ENCODE peak calls at places on chromosomes 2 and 18, in seven cellular contexts. One of them, this sample, is unnamed.

GRCh38 chr2:231715988-231716616 is 7.8 kb downstream of the PTMA start:
- DNase-seq in fibroblast of the aortic adventitia: peak; percentile 58
- DNase-seq in body of pancreas: no peak
- DNase-seq in NCI-H524: no peak
- DNase-seq in HuH-7.5: no peak
- DNase-seq in HS-27A: no peak
- DNase-seq in stimulated activated CD8-positive, alpha-beta memory T cell treated with anti-CD3 and anti-CD28 coated beads, Interleukin-2, amount 100 ng/mL, for 48 hours: no peak
- DNase-seq in this sample: no peak

GRCh38 chr18:41113885-41114482 is 841.0 kb upstream of the PIK3C3 start:
- DNase-seq in fibroblast of the aortic adventitia: peak; percentile 53
- DNase-seq in body of pancreas: no peak
- DNase-seq in NCI-H524: no peak
- DNase-seq in HuH-7.5: no peak
- DNase-seq in HS-27A: no peak
- DNase-seq in stimulated activated CD8-positive, alpha-beta memory T cell treated with anti-CD3 and anti-CD28 coated beads, Interleukin-2, amount 100 ng/mL, for 48 hours: no peak
- DNase-seq in this sample: no peak

GRCh38 chr2:73984922-73985317 is 210 bp downstream of the TET3 start:
- DNase-seq in fibroblast of the aortic adventitia: no peak
- DNase-seq in body of pancreas: peak; percentile 61
- DNase-seq in NCI-H524: no peak
- DNase-seq in HuH-7.5: peak; percentile 77
- DNase-seq in HS-27A: no peak
- DNase-seq in stimulated activated CD8-positive, alpha-beta memory T cell treated with anti-CD3 and anti-CD28 coated beads, Interleukin-2, amount 100 ng/mL, for 48 hours: no peak
- DNase-seq in this sample: peak; percentile 52

GRCh38 chr2:40831313-40831873 is 379.5 kb upstream of the SLC8A1 start:
- DNase-seq in fibroblast of the aortic adventitia: no peak
- DNase-seq in body of pancreas: no peak
- DNase-seq in NCI-H524: no peak
- DNase-seq in HuH-7.5: no peak
- DNase-seq in HS-27A: no peak
- DNase-seq in stimulated activated CD8-positive, alpha-beta memory T cell treated with anti-CD3 and anti-CD28 coated beads, Interleukin-2, amount 100 ng/mL, for 48 hours: no peak
- DNase-seq in this sample: no peak

GRCh38 chr18:63511285-63511684 is 30.9 kb upstream of the SERPINB12 start:
- DNase-seq in fibroblast of the aortic adventitia: peak; percentile 55
- DNase-seq in body of pancreas: no peak
- DNase-seq in NCI-H524: no peak
- DNase-seq in HuH-7.5: no peak
- DNase-seq in HS-27A: no peak
- DNase-seq in stimulated activated CD8-positive, alpha-beta memory T cell treated with anti-CD3 and anti-CD28 coated beads, Interleukin-2, amount 100 ng/mL, for 48 hours: no peak
- DNase-seq in this sample: no peak

GRCh38 chr2:39119732-39120520 is 925 bp downstream of the SOS1 start:
- DNase-seq in fibroblast of the aortic adventitia: peak; percentile 49
- DNase-seq in body of pancreas: peak; percentile 58
- DNase-seq in NCI-H524: peak; percentile 56
- DNase-seq in HuH-7.5: peak; percentile 58
- DNase-seq in HS-27A: no peak
- DNase-seq in stimulated activated CD8-positive, alpha-beta memory T cell treated with anti-CD3 and anti-CD28 coated beads, Interleukin-2, amount 100 ng/mL, for 48 hours: peak; percentile 43
- DNase-seq in this sample: peak; percentile 53

GRCh38 chr2:137925599-137925998 is 38.7 kb upstream of the HNMT start:
- DNase-seq in fibroblast of the aortic adventitia: no peak
- DNase-seq in body of pancreas: no peak
- DNase-seq in NCI-H524: no peak
- DNase-seq in HuH-7.5: no peak
- DNase-seq in HS-27A: no peak
- DNase-seq in stimulated activated CD8-positive, alpha-beta memory T cell treated with anti-CD3 and anti-CD28 coated beads, Interleukin-2, amount 100 ng/mL, for 48 hours: no peak
- DNase-seq in this sample: no peak

GRCh38 chr2:148577845-148578492 is 66.6 kb upstream of the EPC2 start:
- DNase-seq in fibroblast of the aortic adventitia: no peak
- DNase-seq in body of pancreas: no peak
- DNase-seq in NCI-H524: no peak
- DNase-seq in HuH-7.5: no peak
- DNase-seq in HS-27A: no peak
- DNase-seq in stimulated activated CD8-positive, alpha-beta memory T cell treated with anti-CD3 and anti-CD28 coated beads, Interleukin-2, amount 100 ng/mL, for 48 hours: no peak
- DNase-seq in this sample: no peak

GRCh38 chr2:191713837-191714236 is 35.9 kb downstream of the NABP1 start:
- DNase-seq in fibroblast of the aortic adventitia: no peak
- DNase-seq in body of pancreas: no peak
- DNase-seq in NCI-H524: peak; percentile 11
- DNase-seq in HuH-7.5: no peak
- DNase-seq in HS-27A: no peak
- DNase-seq in stimulated activated CD8-positive, alpha-beta memory T cell treated with anti-CD3 and anti-CD28 coated beads, Interleukin-2, amount 100 ng/mL, for 48 hours: no peak
- DNase-seq in this sample: no peak

GRCh38 chr2:61210332-61210981 is 48.5 kb downstream of the C2orf74 start:
- DNase-seq in fibroblast of the aortic adventitia: peak; percentile 85
- DNase-seq in body of pancreas: no peak
- DNase-seq in NCI-H524: no peak
- DNase-seq in HuH-7.5: no peak
- DNase-seq in HS-27A: no peak
- DNase-seq in stimulated activated CD8-positive, alpha-beta memory T cell treated with anti-CD3 and anti-CD28 coated beads, Interleukin-2, amount 100 ng/mL, for 48 hours: no peak
- DNase-seq in this sample: no peak

GRCh38 chr2:96423866-96424265 is 81.3 kb downstream of the NEURL3 start:
- DNase-seq in fibroblast of the aortic adventitia: no peak
- DNase-seq in body of pancreas: no peak
- DNase-seq in NCI-H524: no peak
- DNase-seq in HuH-7.5: no peak
- DNase-seq in HS-27A: no peak
- DNase-seq in stimulated activated CD8-positive, alpha-beta memory T cell treated with anti-CD3 and anti-CD28 coated beads, Interleukin-2, amount 100 ng/mL, for 48 hours: no peak
- DNase-seq in this sample: no peak

GRCh38 chr2:218517434-218518206 is 50.5 kb downstream of the USP37 start:
- DNase-seq in fibroblast of the aortic adventitia: peak; percentile 9
- DNase-seq in body of pancreas: no peak
- DNase-seq in NCI-H524: no peak
- DNase-seq in HuH-7.5: no peak
- DNase-seq in HS-27A: no peak
- DNase-seq in stimulated activated CD8-positive, alpha-beta memory T cell treated with anti-CD3 and anti-CD28 coated beads, Interleukin-2, amount 100 ng/mL, for 48 hours: no peak
- DNase-seq in this sample: no peak

GRCh38 chr2:233980955-233981555 is 63.9 kb downstream of the TRPM8 start:
- DNase-seq in fibroblast of the aortic adventitia: no peak
- DNase-seq in body of pancreas: no peak
- DNase-seq in NCI-H524: peak; percentile 91
- DNase-seq in HuH-7.5: no peak
- DNase-seq in HS-27A: no peak
- DNase-seq in stimulated activated CD8-positive, alpha-beta memory T cell treated with anti-CD3 and anti-CD28 coated beads, Interleukin-2, amount 100 ng/mL, for 48 hours: no peak
- DNase-seq in this sample: no peak

GRCh38 chr2:169590804-169591203 is 6.7 kb downstream of the PPIG start:
- DNase-seq in fibroblast of the aortic adventitia: no peak
- DNase-seq in body of pancreas: no peak
- DNase-seq in NCI-H524: no peak
- DNase-seq in HuH-7.5: no peak
- DNase-seq in HS-27A: no peak
- DNase-seq in stimulated activated CD8-positive, alpha-beta memory T cell treated with anti-CD3 and anti-CD28 coated beads, Interleukin-2, amount 100 ng/mL, for 48 hours: no peak
- DNase-seq in this sample: no peak

GRCh38 chr18:76524900-76525698 is 30.1 kb upstream of the ZNF516 start:
- DNase-seq in fibroblast of the aortic adventitia: peak; percentile 42
- DNase-seq in body of pancreas: no peak
- DNase-seq in NCI-H524: peak; percentile 64
- DNase-seq in HuH-7.5: peak; percentile 44
- DNase-seq in HS-27A: no peak
- DNase-seq in stimulated activated CD8-positive, alpha-beta memory T cell treated with anti-CD3 and anti-CD28 coated beads, Interleukin-2, amount 100 ng/mL, for 48 hours: no peak
- DNase-seq in this sample: no peak

GRCh38 chr2:101952551-101952950 is 39.2 kb upstream of the IL1R2 start:
- DNase-seq in fibroblast of the aortic adventitia: no peak
- DNase-seq in body of pancreas: no peak
- DNase-seq in NCI-H524: no peak
- DNase-seq in HuH-7.5: no peak
- DNase-seq in HS-27A: no peak
- DNase-seq in stimulated activated CD8-positive, alpha-beta memory T cell treated with anti-CD3 and anti-CD28 coated beads, Interleukin-2, amount 100 ng/mL, for 48 hours: no peak
- DNase-seq in this sample: no peak

GRCh38 chr2:191666733-191667132 is 11.2 kb upstream of the NABP1 start:
- DNase-seq in fibroblast of the aortic adventitia: peak; percentile 34
- DNase-seq in body of pancreas: no peak
- DNase-seq in NCI-H524: no peak
- DNase-seq in HuH-7.5: no peak
- DNase-seq in HS-27A: no peak
- DNase-seq in stimulated activated CD8-positive, alpha-beta memory T cell treated with anti-CD3 and anti-CD28 coated beads, Interleukin-2, amount 100 ng/mL, for 48 hours: no peak
- DNase-seq in this sample: no peak

GRCh38 chr2:100281521-100282438 is 40.5 kb downstream of the LONRF2 start:
- DNase-seq in fibroblast of the aortic adventitia: peak; percentile 81
- DNase-seq in body of pancreas: no peak
- DNase-seq in NCI-H524: no peak
- DNase-seq in HuH-7.5: no peak
- DNase-seq in HS-27A: no peak
- DNase-seq in stimulated activated CD8-positive, alpha-beta memory T cell treated with anti-CD3 and anti-CD28 coated beads, Interleukin-2, amount 100 ng/mL, for 48 hours: no peak
- DNase-seq in this sample: no peak

GRCh38 chr18:36808681-36809080 is 20.1 kb downstream of the TPGS2 start:
- DNase-seq in fibroblast of the aortic adventitia: peak; percentile 56
- DNase-seq in body of pancreas: no peak
- DNase-seq in NCI-H524: no peak
- DNase-seq in HuH-7.5: no peak
- DNase-seq in HS-27A: peak; percentile 12
- DNase-seq in stimulated activated CD8-positive, alpha-beta memory T cell treated with anti-CD3 and anti-CD28 coated beads, Interleukin-2, amount 100 ng/mL, for 48 hours: no peak
- DNase-seq in this sample: no peak

GRCh38 chr18:25830787-25831186 is 259.6 kb downstream of the SS18 start:
- DNase-seq in fibroblast of the aortic adventitia: peak; percentile 82
- DNase-seq in body of pancreas: no peak
- DNase-seq in NCI-H524: no peak
- DNase-seq in HuH-7.5: no peak
- DNase-seq in HS-27A: peak; percentile 43
- DNase-seq in stimulated activated CD8-positive, alpha-beta memory T cell treated with anti-CD3 and anti-CD28 coated beads, Interleukin-2, amount 100 ng/mL, for 48 hours: no peak
- DNase-seq in this sample: no peak

GRCh38 chr2:112187805-112188596 is 49.8 kb downstream of the FBLN7 start:
- DNase-seq in fibroblast of the aortic adventitia: no peak
- DNase-seq in body of pancreas: no peak
- DNase-seq in NCI-H524: no peak
- DNase-seq in HuH-7.5: no peak
- DNase-seq in HS-27A: no peak
- DNase-seq in stimulated activated CD8-positive, alpha-beta memory T cell treated with anti-CD3 and anti-CD28 coated beads, Interleukin-2, amount 100 ng/mL, for 48 hours: peak; percentile 47
- DNase-seq in this sample: no peak

GRCh38 chr18:67875057-67875456 is 358.5 kb upstream of the DSEL start:
- DNase-seq in fibroblast of the aortic adventitia: no peak
- DNase-seq in body of pancreas: no peak
- DNase-seq in NCI-H524: no peak
- DNase-seq in HuH-7.5: no peak
- DNase-seq in HS-27A: no peak
- DNase-seq in stimulated activated CD8-positive, alpha-beta memory T cell treated with anti-CD3 and anti-CD28 coated beads, Interleukin-2, amount 100 ng/mL, for 48 hours: no peak
- DNase-seq in this sample: no peak

GRCh38 chr2:25341753-25342371 is at the start of gene DNMT3A:
- DNase-seq in fibroblast of the aortic adventitia: peak; percentile 63
- DNase-seq in body of pancreas: peak; percentile 59
- DNase-seq in NCI-H524: peak; percentile 44
- DNase-seq in HuH-7.5: peak; percentile 64
- DNase-seq in HS-27A: no peak
- DNase-seq in stimulated activated CD8-positive, alpha-beta memory T cell treated with anti-CD3 and anti-CD28 coated beads, Interleukin-2, amount 100 ng/mL, for 48 hours: peak; percentile 61
- DNase-seq in this sample: peak; percentile 72

GRCh38 chr2:130829020-130829419 is 7.7 kb upstream of the ARHGEF4 start:
- DNase-seq in fibroblast of the aortic adventitia: no peak
- DNase-seq in body of pancreas: no peak
- DNase-seq in NCI-H524: no peak
- DNase-seq in HuH-7.5: no peak
- DNase-seq in HS-27A: no peak
- DNase-seq in stimulated activated CD8-positive, alpha-beta memory T cell treated with anti-CD3 and anti-CD28 coated beads, Interleukin-2, amount 100 ng/mL, for 48 hours: no peak
- DNase-seq in this sample: no peak

GRCh38 chr2:74984947-74985637 is 26.6 kb downstream of the POLE4 start:
- DNase-seq in fibroblast of the aortic adventitia: no peak
- DNase-seq in body of pancreas: no peak
- DNase-seq in NCI-H524: no peak
- DNase-seq in HuH-7.5: no peak
- DNase-seq in HS-27A: no peak
- DNase-seq in stimulated activated CD8-positive, alpha-beta memory T cell treated with anti-CD3 and anti-CD28 coated beads, Interleukin-2, amount 100 ng/mL, for 48 hours: no peak
- DNase-seq in this sample: no peak

GRCh38 chr18:63162271-63163014 is 157.1 kb downstream of the BCL2 start:
- DNase-seq in fibroblast of the aortic adventitia: peak; percentile 55
- DNase-seq in body of pancreas: no peak
- DNase-seq in NCI-H524: no peak
- DNase-seq in HuH-7.5: no peak
- DNase-seq in HS-27A: peak; percentile 2
- DNase-seq in stimulated activated CD8-positive, alpha-beta memory T cell treated with anti-CD3 and anti-CD28 coated beads, Interleukin-2, amount 100 ng/mL, for 48 hours: no peak
- DNase-seq in this sample: no peak

GRCh38 chr2:131535526-131535925 is 7.8 kb downstream of the CCDC74A start:
- DNase-seq in fibroblast of the aortic adventitia: no peak
- DNase-seq in body of pancreas: no peak
- DNase-seq in NCI-H524: no peak
- DNase-seq in HuH-7.5: no peak
- DNase-seq in HS-27A: no peak
- DNase-seq in stimulated activated CD8-positive, alpha-beta memory T cell treated with anti-CD3 and anti-CD28 coated beads, Interleukin-2, amount 100 ng/mL, for 48 hours: no peak
- DNase-seq in this sample: no peak

GRCh38 chr18:23994361-23994902 is 20.1 kb upstream of the TTC39C start:
- DNase-seq in fibroblast of the aortic adventitia: peak; percentile 96
- DNase-seq in body of pancreas: no peak
- DNase-seq in NCI-H524: peak; percentile 91
- DNase-seq in HuH-7.5: no peak
- DNase-seq in HS-27A: peak; percentile 77
- DNase-seq in stimulated activated CD8-positive, alpha-beta memory T cell treated with anti-CD3 and anti-CD28 coated beads, Interleukin-2, amount 100 ng/mL, for 48 hours: no peak
- DNase-seq in this sample: no peak

GRCh38 chr2:219570194-219570923 is 980 bp downstream of the OBSL1 start:
- DNase-seq in fibroblast of the aortic adventitia: peak; percentile 14
- DNase-seq in body of pancreas: peak; percentile 45
- DNase-seq in NCI-H524: peak; percentile 43
- DNase-seq in HuH-7.5: peak; percentile 73
- DNase-seq in HS-27A: no peak
- DNase-seq in stimulated activated CD8-positive, alpha-beta memory T cell treated with anti-CD3 and anti-CD28 coated beads, Interleukin-2, amount 100 ng/mL, for 48 hours: no peak
- DNase-seq in this sample: peak; percentile 21

GRCh38 chr2:138059967-138060635 is 95.8 kb downstream of the HNMT start:
- DNase-seq in fibroblast of the aortic adventitia: peak; percentile 95
- DNase-seq in body of pancreas: peak; percentile 42
- DNase-seq in NCI-H524: peak; percentile 3
- DNase-seq in HuH-7.5: no peak
- DNase-seq in HS-27A: peak; percentile 70
- DNase-seq in stimulated activated CD8-positive, alpha-beta memory T cell treated with anti-CD3 and anti-CD28 coated beads, Interleukin-2, amount 100 ng/mL, for 48 hours: no peak
- DNase-seq in this sample: no peak

GRCh38 chr2:109402980-109403840 is 210.6 kb downstream of the SEPTIN10 start:
- DNase-seq in fibroblast of the aortic adventitia: no peak
- DNase-seq in body of pancreas: no peak
- DNase-seq in NCI-H524: no peak
- DNase-seq in HuH-7.5: no peak
- DNase-seq in HS-27A: no peak
- DNase-seq in stimulated activated CD8-positive, alpha-beta memory T cell treated with anti-CD3 and anti-CD28 coated beads, Interleukin-2, amount 100 ng/mL, for 48 hours: peak; percentile 31
- DNase-seq in this sample: no peak

GRCh38 chr18:28974504-28974903 is 797.6 kb upstream of the CDH2 start:
- DNase-seq in fibroblast of the aortic adventitia: no peak
- DNase-seq in body of pancreas: no peak
- DNase-seq in NCI-H524: no peak
- DNase-seq in HuH-7.5: no peak
- DNase-seq in HS-27A: no peak
- DNase-seq in stimulated activated CD8-positive, alpha-beta memory T cell treated with anti-CD3 and anti-CD28 coated beads, Interleukin-2, amount 100 ng/mL, for 48 hours: no peak
- DNase-seq in this sample: no peak

GRCh38 chr2:85783796-85784195 is 30.0 kb downstream of the ATOH8 start:
- DNase-seq in fibroblast of the aortic adventitia: no peak
- DNase-seq in body of pancreas: no peak
- DNase-seq in NCI-H524: no peak
- DNase-seq in HuH-7.5: no peak
- DNase-seq in HS-27A: no peak
- DNase-seq in stimulated activated CD8-positive, alpha-beta memory T cell treated with anti-CD3 and anti-CD28 coated beads, Interleukin-2, amount 100 ng/mL, for 48 hours: no peak
- DNase-seq in this sample: no peak

GRCh38 chr2:176686328-176686727 is 417.1 kb downstream of the MTX2 start:
- DNase-seq in fibroblast of the aortic adventitia: no peak
- DNase-seq in body of pancreas: no peak
- DNase-seq in NCI-H524: no peak
- DNase-seq in HuH-7.5: no peak
- DNase-seq in HS-27A: no peak
- DNase-seq in stimulated activated CD8-positive, alpha-beta memory T cell treated with anti-CD3 and anti-CD28 coated beads, Interleukin-2, amount 100 ng/mL, for 48 hours: no peak
- DNase-seq in this sample: no peak

GRCh38 chr2:190841707-190842505 is 38.7 kb upstream of the GLS start:
- DNase-seq in fibroblast of the aortic adventitia: peak; percentile 49
- DNase-seq in body of pancreas: no peak
- DNase-seq in NCI-H524: no peak
- DNase-seq in HuH-7.5: peak; percentile 14
- DNase-seq in HS-27A: no peak
- DNase-seq in stimulated activated CD8-positive, alpha-beta memory T cell treated with anti-CD3 and anti-CD28 coated beads, Interleukin-2, amount 100 ng/mL, for 48 hours: no peak
- DNase-seq in this sample: no peak

GRCh38 chr2:228410051-228410450 is 228.6 kb upstream of the SPHKAP start:
- DNase-seq in fibroblast of the aortic adventitia: no peak
- DNase-seq in body of pancreas: no peak
- DNase-seq in NCI-H524: no peak
- DNase-seq in HuH-7.5: no peak
- DNase-seq in HS-27A: no peak
- DNase-seq in stimulated activated CD8-positive, alpha-beta memory T cell treated with anti-CD3 and anti-CD28 coated beads, Interleukin-2, amount 100 ng/mL, for 48 hours: no peak
- DNase-seq in this sample: no peak

GRCh38 chr18:76922107-76922506 is 99.8 kb downstream of the ZNF236 start:
- DNase-seq in fibroblast of the aortic adventitia: peak; percentile 46
- DNase-seq in body of pancreas: no peak
- DNase-seq in NCI-H524: peak; percentile 56
- DNase-seq in HuH-7.5: peak; percentile 25
- DNase-seq in HS-27A: no peak
- DNase-seq in stimulated activated CD8-positive, alpha-beta memory T cell treated with anti-CD3 and anti-CD28 coated beads, Interleukin-2, amount 100 ng/mL, for 48 hours: peak; percentile 11
- DNase-seq in this sample: peak; percentile 50